ENCODE peak calls at places on chromosomes 7 and 10, in six cellular contexts. Z is erythroblast, B is ecto neural progenitor cell, Y is neural crest cell, A is kidney epithelial cell, E is stomach. W is an unnamed sample.

GRCh38 chr10:125151170-125151823 is 9.1 kb downstream of the CTBP2 start:
- DNase-seq in Z (no peak), A (no peak), B (no peak), Y (no peak), E (no peak), W (no peak)

GRCh38 chr10:10798543-10799192 is 219.0 kb upstream of the CELF2 start:
- DNase-seq in A (no peak), Y (no peak), B (peak; percentile 50), E (no peak), Z (no peak), W (no peak)

GRCh38 chr10:47190802-47191450 is 109.1 kb upstream of the GDF10 start:
- DNase-seq in B (no peak), Y (no peak), A (no peak), Z (no peak), E (no peak), W (no peak)

GRCh38 chr10:16280595-16280994 is 156.2 kb upstream of the PTER start:
- DNase-seq in Z (no peak), Y (no peak), A (no peak), E (no peak), B (no peak), W (no peak)

GRCh38 chr7:121411597-121411979 is 15.5 kb upstream of the FAM3C start:
- DNase-seq in A (no peak), Z (no peak), B (no peak), Y (no peak), E (no peak), W (no peak)

GRCh38 chr7:47804767-47805545 is 143.3 kb downstream of the PKD1L1 start:
- DNase-seq in Z (no peak), E (no peak), B (no peak), Y (no peak), A (no peak), W (no peak)

GRCh38 chr10:112913661-112914287 is 36.3 kb upstream of the TCF7L2 start:
- DNase-seq in E (no peak), Z (no peak), Y (no peak), B (no peak), A (no peak), W (no peak)

GRCh38 chr10:74575912-74576311 is 250.5 kb upstream of the KAT6B start:
- DNase-seq in A (no peak), B (no peak), E (no peak), Z (no peak), Y (no peak), W (no peak)

GRCh38 chr7:128833148-128833938 is 3.1 kb downstream of the FLNC start:
- DNase-seq in Y (no peak), E (no peak), Z (no peak), A (no peak), B (peak; percentile 72), W (peak; percentile 85)

GRCh38 chr10:89744021-89744420 is 42.6 kb downstream of the KIF20B start:
- DNase-seq in B (no peak), Y (no peak), Z (no peak), E (no peak), A (no peak), W (no peak)

GRCh38 chr10:84352251-84352842 is 24.0 kb downstream of the CCSER2 start:
- DNase-seq in Z (peak; percentile 68), Y (peak; percentile 31), E (peak; percentile 65), A (no peak), B (peak; percentile 58), W (no peak)

GRCh38 chr10:126876456-126876855 is 28.8 kb upstream of the DOCK1 start:
- DNase-seq in E (no peak), Y (no peak), A (no peak), B (no peak), Z (no peak), W (no peak)

GRCh38 chr7:2738766-2739549 is 51.0 kb downstream of the AMZ1 start:
- DNase-seq in B (no peak), Z (no peak), Y (no peak), E (peak; percentile 21), A (no peak), W (no peak)

GRCh38 chr7:116495737-116496136 is 3.8 kb upstream of the CAV2 start:
- DNase-seq in A (no peak), E (no peak), B (no peak), Y (no peak), Z (no peak), W (peak; percentile 66)

GRCh38 chr10:90111671-90112070 is 410.3 kb downstream of the KIF20B start:
- DNase-seq in E (no peak), Y (no peak), A (no peak), Z (no peak), B (no peak), W (no peak)

GRCh38 chr10:3172446-3173172 is at the start of gene PITRM1:
- DNase-seq in Z (peak; percentile 99), B (peak; percentile 99), A (peak; percentile 95), E (peak; percentile 99), Y (peak; percentile 96), W (peak; percentile 98)

GRCh38 chr10:78981257-78981969 is 87.4 kb upstream of the ZMIZ1 start:
- DNase-seq in A (no peak), B (no peak), E (no peak), Z (no peak), Y (no peak), W (no peak)

GRCh38 chr7:101166909-101167644 is 1.7 kb upstream of the VGF start:
- DNase-seq in E (no peak), A (no peak), Y (no peak), B (peak; percentile 56), Z (no peak), W (no peak)

GRCh38 chr7:2687338-2687869 is 598 bp upstream of the AMZ1 start:
- DNase-seq in Y (no peak), E (peak; percentile 40), Z (no peak), B (no peak), A (peak; percentile 61), W (no peak)

GRCh38 chr7:151684408-151685175 is 164.9 kb upstream of the RHEB start:
- DNase-seq in B (peak; percentile 35), A (no peak), Z (no peak), Y (no peak), E (no peak), W (no peak)

GRCh38 chr10:79044846-79045245 is 23.9 kb upstream of the ZMIZ1 start:
- DNase-seq in E (no peak), Z (no peak), Y (no peak), A (no peak), B (no peak), W (no peak)

GRCh38 chr10:49595713-49596492 is 14.2 kb upstream of the SLC18A3 start:
- DNase-seq in Y (no peak), Z (no peak), A (no peak), B (no peak), E (no peak), W (no peak)

GRCh38 chr7:44846816-44847508 is 925 bp downstream of the H2AZ2 start:
- DNase-seq in E (no peak), B (no peak), A (no peak), Y (no peak), Z (no peak), W (no peak)

GRCh38 chr7:131574741-131575140 is 18.3 kb upstream of the PODXL start:
- DNase-seq in A (no peak), B (no peak), Z (no peak), Y (no peak), E (no peak), W (peak; percentile 9)

GRCh38 chr10:97517778-97518561 is 19.2 kb downstream of the UBTD1 start:
- DNase-seq in B (no peak), Z (no peak), A (no peak), E (no peak), Y (no peak), W (no peak)

GRCh38 chr7:28685291-28685659 is 272.9 kb downstream of the TRIL start:
- DNase-seq in Y (no peak), A (no peak), E (no peak), Z (no peak), B (no peak), W (no peak)

GRCh38 chr7:55439627-55440026 is 74.5 kb downstream of the LANCL2 start:
- DNase-seq in E (no peak), Z (no peak), A (no peak), B (no peak), Y (no peak), W (no peak)

GRCh38 chr10:64529003-64529350 is 1007.8 kb downstream of the REEP3 start:
- DNase-seq in B (no peak), E (no peak), Y (no peak), A (no peak), Z (no peak), W (no peak)

GRCh38 chr10:125151824-125152634 is 8.3 kb downstream of the CTBP2 start:
- DNase-seq in A (no peak), B (no peak), E (peak; percentile 70), Z (peak; percentile 30), Y (no peak), W (no peak)

GRCh38 chr10:115921795-115922194 is 351.2 kb downstream of the GFRA1 start:
- DNase-seq in A (peak; percentile 23), Y (no peak), Z (no peak), B (no peak), E (no peak), W (no peak)

GRCh38 chr10:18505719-18506118 is 145.7 kb downstream of the NSUN6 start:
- DNase-seq in B (no peak), Z (no peak), E (no peak), A (no peak), Y (no peak), W (no peak)

GRCh38 chr7:13839063-13839462 is 150.4 kb downstream of the ETV1 start:
- DNase-seq in Z (no peak), B (no peak), A (no peak), E (no peak), Y (no peak), W (no peak)

GRCh38 chr7:136293841-136294391 is 316.8 kb upstream of the MTPN start:
- DNase-seq in Y (no peak), A (no peak), E (no peak), Z (no peak), B (no peak), W (no peak)

GRCh38 chr10:50653142-50653541 is 29.4 kb upstream of the SGMS1 start:
- DNase-seq in B (no peak), Z (peak; percentile 62), E (no peak), A (no peak), Y (no peak), W (no peak)

GRCh38 chr7:117873056-117873932 is at the start of gene CTTNBP2:
- DNase-seq in Y (peak; percentile 51), Z (peak; percentile 35), E (peak; percentile 45), B (peak; percentile 83), A (no peak), W (peak; percentile 7)

GRCh38 chr10:78852856-78853255 is 215.9 kb upstream of the ZMIZ1 start:
- DNase-seq in E (peak; percentile 39), Z (peak; percentile 66), B (peak; percentile 64), A (no peak), Y (no peak), W (no peak)

GRCh38 chr7:139094596-139094995 is 14.9 kb downstream of the ZC3HAV1 start:
- DNase-seq in A (no peak), B (no peak), E (no peak), Y (no peak), Z (peak; percentile 27), W (no peak)

W was measured in skeletal muscle cell.